ENCODE peak calls at places on chromosomes 12 and 14, in four cellular contexts. A is breast epithelium; V is esophagus squamous epithelium; Q is CD8-positive, alpha-beta T cell. I is an unnamed sample. For H3K27me3 and H3K9me3, the result is how much of the 10 kb centered on the place peaks cover.

GRCh38 chr14:57812000-57812399 is 53.9 kb downstream of the SLC35F4 start:
- DNase-seq in V (no peak), Q (no peak), A (no peak), I (no peak)

GRCh38 chr12:118052324-118053070 is 8.5 kb downstream of the WSB2 start:
- DNase-seq in A (peak), Q (no peak), V (no peak), I (peak)

GRCh38 chr12:51417826-51418225 is 6.8 kb upstream of the SLC4A8 start:
- DNase-seq in V (no peak), A (no peak), Q (no peak), I (no peak)

GRCh38 chr14:92783813-92784431 is 10.2 kb upstream of the GOLGA5 start:
- DNase-seq in Q (no peak), V (no peak), A (no peak), I (no peak)

GRCh38 chr14:78029471-78030372 is 140.5 kb upstream of the NRXN3 start:
- DNase-seq in V (no peak), Q (no peak), A (no peak), I (no peak)

GRCh38 chr14:37230551-37231194 is 32.9 kb downstream of the MIPOL1 start:
- DNase-seq in A (no peak), V (no peak), Q (no peak), I (no peak)

GRCh38 chr12:109763201-109763841 is 49.7 kb downstream of the FAM222A start:
- DNase-seq in Q (no peak), A (peak), V (no peak), I (peak)

GRCh38 chr14:37047996-37048395 is 124.4 kb downstream of the SLC25A21 start:
- DNase-seq in A (no peak), Q (no peak), V (no peak), I (no peak)

GRCh38 chr12:11576104-11576503 is 73.4 kb upstream of the ETV6 start:
- DNase-seq in A (no peak), Q (no peak), V (no peak), I (no peak)

GRCh38 chr14:56844603-56845002 is 34.3 kb upstream of the OTX2 start:
- DNase-seq in A (no peak), V (no peak), Q (no peak), I (no peak)

GRCh38 chr12:19205120-19205519 is 75.6 kb downstream of the PLEKHA5 start:
- DNase-seq in V (no peak), A (no peak), Q (no peak), I (no peak)

GRCh38 chr12:68789144-68789878 is 18.7 kb upstream of the MDM2 start:
- DNase-seq in V (no peak), Q (no peak), A (no peak), I (no peak)

GRCh38 chr12:89707623-89707991 is 1.0 kb downstream of the ATP2B1 start:
- DNase-seq in A (no peak), Q (no peak), V (no peak), I (no peak)

DNA sequence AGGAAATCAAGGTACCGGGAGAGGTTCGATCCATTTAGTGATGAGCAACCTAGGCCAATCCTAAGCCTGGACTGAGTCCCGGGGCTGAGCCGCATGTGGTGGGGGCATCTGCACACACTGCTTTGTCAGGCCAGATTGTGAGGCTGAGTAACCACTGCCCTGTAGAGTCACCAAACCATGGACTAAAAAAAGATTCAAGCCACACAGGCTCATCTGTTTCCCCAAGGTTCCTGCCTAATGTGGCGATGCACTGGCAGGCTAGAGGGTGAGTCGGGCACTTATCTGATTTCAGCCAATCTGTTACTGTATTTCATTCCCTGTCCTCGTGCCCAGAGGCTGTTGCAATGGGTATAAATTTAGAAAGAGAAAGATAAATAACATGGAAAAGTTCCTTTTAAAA is 140.8 kb downstream of the TTC7B start:
- DNase-seq in A (no peak), Q (no peak), V (no peak), I (peak)
- H3K27me3 ChIP-seq in A (under half), Q (under half), V (under half), I (under half)

GRCh38 chr12:126797525-126797924 is 1469.4 kb upstream of the TMEM132C start:
- DNase-seq in A (no peak), Q (no peak), V (no peak), I (no peak)

GRCh38 chr12:126798449-126798848 is 1468.5 kb upstream of the TMEM132C start:
- DNase-seq in A (no peak), V (no peak), Q (no peak), I (no peak)
- H3K9me3 ChIP-seq in A (under half), V (under half), Q (under half), I (under half)

DNA sequence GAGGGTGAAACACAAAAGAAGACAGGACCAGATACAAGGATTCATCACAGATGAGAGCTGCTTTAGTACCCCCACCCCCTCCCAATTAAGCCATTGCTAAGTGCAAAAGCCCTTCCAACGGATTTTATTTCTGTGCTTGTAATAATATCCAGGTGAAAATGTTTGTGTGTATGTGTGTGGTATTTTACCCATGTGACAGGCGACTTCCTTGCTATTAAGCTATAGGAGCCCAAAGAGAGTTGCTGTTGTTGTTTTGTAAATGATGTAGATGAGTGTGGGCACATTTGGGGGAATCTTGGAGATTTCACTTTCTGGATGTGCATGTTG is 3.2 kb upstream of the HOXC4 start:
- DNase-seq in Q (no peak), V (no peak), A (no peak), I (no peak)
- H3K27me3 ChIP-seq in Q (half or more), V (under half), A (under half), I (under half)

GRCh38 chr14:105742531-105742848 is 216.1 kb downstream of the TMEM121 start:
- DNase-seq in A (no peak), Q (no peak), V (no peak), I (no peak)

GRCh38 chr14:105739331-105740102 is 213.1 kb downstream of the TMEM121 start:
- DNase-seq in V (no peak), Q (no peak), A (no peak), I (no peak)

GRCh38 chr14:105733081-105734065 is 207.0 kb downstream of the TMEM121 start:
- DNase-seq in V (no peak), Q (no peak), A (no peak), I (no peak)

GRCh38 chr14:105738638-105739037 is 212.3 kb downstream of the TMEM121 start:
- DNase-seq in A (no peak), Q (no peak), V (no peak), I (no peak)

DNA sequence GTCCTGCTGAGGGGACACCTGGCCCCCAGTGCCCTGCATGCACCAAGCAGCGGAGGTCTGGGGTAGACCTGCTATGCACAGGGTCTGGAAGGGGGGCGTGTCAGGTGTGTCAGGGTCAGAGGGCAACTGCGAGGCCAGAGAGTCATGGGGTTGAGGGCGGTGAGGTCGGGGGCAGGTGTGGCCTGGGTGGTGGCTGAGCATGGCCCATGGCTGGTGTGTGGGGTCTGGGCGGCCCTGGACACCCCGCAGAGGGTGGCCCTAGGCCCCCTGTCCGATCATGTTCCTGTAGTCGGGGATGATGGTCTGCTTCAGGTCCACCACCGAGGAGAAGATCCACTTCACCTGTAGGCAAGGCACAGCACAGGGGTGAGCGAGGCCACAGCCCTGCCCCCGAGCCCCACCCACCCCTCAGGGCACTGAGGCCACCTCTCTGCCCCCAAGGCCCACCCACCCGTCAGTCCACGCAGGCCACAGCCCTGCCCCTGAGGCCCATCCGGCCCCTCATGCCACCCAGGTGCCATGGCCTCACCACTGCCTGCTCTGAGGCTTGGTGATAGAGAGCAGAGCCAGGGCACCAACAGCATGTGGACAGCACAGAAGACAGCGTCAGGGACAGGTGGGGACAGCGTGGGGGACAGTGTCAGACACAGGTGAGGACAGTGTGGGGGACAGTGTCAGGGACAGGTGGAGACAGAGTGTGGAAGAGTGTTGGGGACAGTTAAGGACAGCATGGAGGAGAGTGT is 211.3 kb downstream of the TMEM121 start:
- DNase-seq in V (no peak), Q (no peak), A (no peak), I (no peak)
- H3K9me3 ChIP-seq in V (under half), Q (under half), A (under half), I (under half)

GRCh38 chr12:53586745-53587144 is 39.4 kb downstream of the ATF7 start:
- DNase-seq in V (no peak), Q (no peak), A (no peak), I (no peak)
- H3K27me3 ChIP-seq in V (under half), Q (under half), A (under half), I (under half)

GRCh38 chr14:104304451-104305351 is 166.3 kb downstream of the KIF26A start:
- DNase-seq in Q (no peak), A (no peak), V (no peak), I (no peak)
- H3K9me3 ChIP-seq in Q (under half), A (under half), V (under half), I (under half)

GRCh38 chr12:53059434-53060063 is 9.7 kb downstream of the TNS2 start:
- DNase-seq in V (no peak), Q (no peak), A (no peak), I (no peak)
- H3K27me3 ChIP-seq in V (under half), Q (under half), A (under half), I (under half)

GRCh38 chr14:46279776-46280175 is 371.8 kb downstream of the RPL10L start:
- DNase-seq in A (no peak), Q (no peak), V (no peak), I (no peak)
- H3K9me3 ChIP-seq in A (under half), Q (under half), V (under half), I (under half)